ENCODE peak calls at places on chromosomes 13 and 19, in five cellular contexts. L is A549, K is OCI-M1, U is tibial artery, A is HS-5. Z is an unnamed sample.

GRCh38 chr19:9836021-9836420 is 903 bp downstream of the PIN1 start:
- DNase-seq in L (no peak), K (peak), U (no peak), A (no peak), Z (no peak)

GRCh38 chr19:12224676-12225075 is 61.8 kb downstream of the ZNF136 start:
- DNase-seq in L (no peak), K (no peak), U (no peak), A (no peak), Z (no peak)

GRCh38 chr13:50911051-50911690 is 1.6 kb downstream of the RNASEH2B start:
- DNase-seq in L (no peak), K (peak), U (no peak), A (no peak), Z (peak)

GRCh38 chr19:5967994-5968430 is 9.9 kb downstream of the RANBP3 start:
- DNase-seq in L (peak), K (peak), U (peak), A (no peak), Z (peak)

GRCh38 chr19:37227996-37228395 is 10.0 kb downstream of the ZNF383 start:
- DNase-seq in L (no peak), K (peak), U (no peak), A (no peak), Z (no peak)

GRCh38 chr19:42153606-42154405 is 21.6 kb upstream of the POU2F2 start:
- DNase-seq in L (no peak), K (no peak), U (no peak), A (no peak), Z (no peak)

GRCh38 chr19:16887353-16888265 is 1.2 kb upstream of the F2RL3 start:
- DNase-seq in L (no peak), K (peak), U (peak), A (no peak), Z (no peak)

GRCh38 chr19:16316506-16316882 is 8.1 kb upstream of the KLF2 start:
- DNase-seq in L (no peak), K (peak), U (no peak), A (no peak), Z (no peak)

GRCh38 chr13:104900186-104900817 is 1635.2 kb downstream of the EFNB2 start:
- DNase-seq in L (no peak), K (no peak), U (no peak), A (no peak), Z (no peak)

GRCh38 chr19:1853295-1854031 is 5.2 kb upstream of the REXO1 start:
- DNase-seq in L (peak), K (peak), U (peak), A (no peak), Z (peak)

GRCh38 chr13:22130254-22130653 is 459.4 kb downstream of the FGF9 start:
- DNase-seq in L (no peak), K (no peak), U (no peak), A (no peak), Z (no peak)

GRCh38 chr13:44237276-44237767 is 136.3 kb upstream of the SERP2 start:
- DNase-seq in L (no peak), K (no peak), U (peak), A (peak), Z (peak)

GRCh38 chr19:48530044-48530720 is 18.5 kb upstream of the LMTK3 start:
- DNase-seq in L (no peak), K (no peak), U (no peak), A (no peak), Z (no peak)

GRCh38 chr19:29489182-29489951 is 36.4 kb upstream of the VSTM2B start:
- DNase-seq in L (no peak), K (no peak), U (peak), A (no peak), Z (no peak)

GRCh38 chr19:38452430-38453366 is 19.2 kb downstream of the RYR1 start:
- DNase-seq in L (no peak), K (peak), U (no peak), A (no peak), Z (no peak)

GRCh38 chr13:113493315-113493951 is 2.9 kb upstream of the DCUN1D2 start:
- DNase-seq in L (peak), K (peak), U (no peak), A (peak), Z (peak)

GRCh38 chr19:10644351-10645007 is 9.7 kb upstream of the ILF3 start:
- DNase-seq in L (peak), K (peak), U (peak), A (no peak), Z (peak)

GRCh38 chr13:33070713-33071112 is 54.5 kb downstream of the KL start:
- DNase-seq in L (no peak), K (no peak), U (no peak), A (no peak), Z (no peak)

GRCh38 chr19:12647047-12647446 is 19.5 kb downstream of the MAN2B1 start:
- DNase-seq in L (no peak), K (no peak), U (no peak), A (no peak), Z (no peak)

GRCh38 chr13:63700366-63700765 is 2284.7 kb upstream of the PCDH20 start:
- DNase-seq in L (no peak), K (no peak), U (no peak), A (no peak), Z (no peak)

GRCh38 chr13:83498045-83498444 is 384.2 kb downstream of the SLITRK1 start:
- DNase-seq in L (no peak), K (no peak), U (no peak), A (no peak), Z (no peak)

GRCh38 chr13:24275041-24275440 is 34.3 kb upstream of the C1QTNF9 start:
- DNase-seq in L (no peak), K (no peak), U (no peak), A (no peak), Z (no peak)

GRCh38 chr13:36531746-36532486 is 99.6 kb downstream of the CCNA1 start:
- DNase-seq in L (no peak), K (no peak), U (no peak), A (peak), Z (no peak)

GRCh38 chr13:45121421-45121820 is 1.1 kb downstream of the GTF2F2 start:
- DNase-seq in L (no peak), K (peak), U (no peak), A (no peak), Z (peak)

GRCh38 chr13:31878495-31878894 is 139.2 kb downstream of the RXFP2 start:
- DNase-seq in L (no peak), K (no peak), U (no peak), A (no peak), Z (no peak)

GRCh38 chr13:106570354-106570822 is 2.5 kb upstream of the ARGLU1 start:
- DNase-seq in L (peak), K (no peak), U (peak), A (no peak), Z (no peak)

GRCh38 chr19:15479391-15480345 is at the start of gene PGLYRP2:
- DNase-seq in L (no peak), K (peak), U (no peak), A (no peak), Z (no peak)